ENCODE peak calls at places on chromosomes 13 and 19, in four cellular contexts. One of them, this sample, is unnamed.
A peak's percentile ranks its signal among the peaks of the same experiment; 100 is the strongest.

GRCh38 chr13:50905256-50905655 is 4.3 kb upstream of the RNASEH2B start:
- DNase-seq in IMR-90: no peak
- DNase-seq in mesenchymal stem cell: no peak
- DNase-seq in H1: no peak
- DNase-seq in this sample: no peak

GRCh38 chr13:53953205-53953604 is 924.6 kb downstream of the OLFM4 start:
- DNase-seq in IMR-90: no peak
- DNase-seq in mesenchymal stem cell: no peak
- DNase-seq in H1: no peak
- DNase-seq in this sample: no peak

GRCh38 chr19:39030854-39031367 is 1.4 kb downstream of the FBXO27 start:
- DNase-seq in IMR-90: no peak
- DNase-seq in mesenchymal stem cell: no peak
- DNase-seq in H1: no peak
- DNase-seq in this sample: peak; percentile 8

GRCh38 chr13:94433055-94433947 is 46.2 kb downstream of the DCT start:
- DNase-seq in IMR-90: no peak
- DNase-seq in mesenchymal stem cell: no peak
- DNase-seq in H1: peak; percentile 46
- DNase-seq in this sample: no peak

GRCh38 chr19:14473915-14474578 is 1.1 kb downstream of the PTGER1 start:
- DNase-seq in IMR-90: no peak
- DNase-seq in mesenchymal stem cell: no peak
- DNase-seq in H1: peak; percentile 47
- DNase-seq in this sample: no peak

GRCh38 chr19:42323852-42324654 is 1.4 kb upstream of the MEGF8 start:
- DNase-seq in IMR-90: no peak
- DNase-seq in mesenchymal stem cell: no peak
- DNase-seq in H1: peak; percentile 72
- DNase-seq in this sample: no peak

GRCh38 chr13:27295096-27295495 is 24.5 kb downstream of the RASL11A start:
- DNase-seq in IMR-90: no peak
- DNase-seq in mesenchymal stem cell: no peak
- DNase-seq in H1: no peak
- DNase-seq in this sample: no peak

GRCh38 chr13:26967119-26968038 is 204.2 kb downstream of the USP12 start:
- DNase-seq in IMR-90: no peak
- DNase-seq in mesenchymal stem cell: peak; percentile 63
- DNase-seq in H1: no peak
- DNase-seq in this sample: no peak

GRCh38 chr19:18157465-18158063 is 4.6 kb downstream of the PIK3R2 start:
- DNase-seq in IMR-90: no peak
- DNase-seq in mesenchymal stem cell: no peak
- DNase-seq in H1: peak; percentile 62
- DNase-seq in this sample: no peak

GRCh38 chr13:38758278-38758677 is 71.4 kb downstream of the FREM2 start:
- DNase-seq in IMR-90: no peak
- DNase-seq in mesenchymal stem cell: no peak
- DNase-seq in H1: no peak
- DNase-seq in this sample: no peak

GRCh38 chr13:105202384-105202783 is 1333.1 kb downstream of the EFNB2 start:
- DNase-seq in IMR-90: peak; percentile 47
- DNase-seq in mesenchymal stem cell: peak; percentile 51
- DNase-seq in H1: no peak
- DNase-seq in this sample: peak; percentile 14

GRCh38 chr13:40609972-40610726 is 56.3 kb downstream of the FOXO1 start:
- DNase-seq in IMR-90: no peak
- DNase-seq in mesenchymal stem cell: no peak
- DNase-seq in H1: no peak
- DNase-seq in this sample: no peak

GRCh38 chr13:28022848-28023518 is 34.5 kb upstream of the URAD start:
- DNase-seq in IMR-90: peak; percentile 46
- DNase-seq in mesenchymal stem cell: no peak
- DNase-seq in H1: peak; percentile 58
- DNase-seq in this sample: peak; percentile 12

GRCh38 chr13:24116103-24116502 is 44.4 kb upstream of the SPATA13 start:
- DNase-seq in IMR-90: no peak
- DNase-seq in mesenchymal stem cell: peak; percentile 27
- DNase-seq in H1: no peak
- DNase-seq in this sample: no peak

GRCh38 chr13:60134376-60134775 is 29.4 kb downstream of the DIAPH3 start:
- DNase-seq in IMR-90: no peak
- DNase-seq in mesenchymal stem cell: peak; percentile 24
- DNase-seq in H1: no peak
- DNase-seq in this sample: no peak

GRCh38 chr19:54172764-54173699 is at the start of gene TMC4:
- DNase-seq in IMR-90: no peak
- DNase-seq in mesenchymal stem cell: peak; percentile 48
- DNase-seq in H1: peak; percentile 82
- DNase-seq in this sample: no peak

GRCh38 chr19:36051236-36051635 is 2.8 kb downstream of the THAP8 start:
- DNase-seq in IMR-90: no peak
- DNase-seq in mesenchymal stem cell: no peak
- DNase-seq in H1: peak; percentile 66
- DNase-seq in this sample: no peak

GRCh38 chr13:104779311-104779710 is 1713.1 kb upstream of the SLC10A2 start:
- DNase-seq in IMR-90: peak; percentile 64
- DNase-seq in mesenchymal stem cell: peak; percentile 28
- DNase-seq in H1: no peak
- DNase-seq in this sample: peak; percentile 4

GRCh38 chr19:41758846-41759245 is 3.5 kb downstream of the CEACAM6 start:
- DNase-seq in IMR-90: no peak
- DNase-seq in mesenchymal stem cell: no peak
- DNase-seq in H1: no peak
- DNase-seq in this sample: no peak

GRCh38 chr13:103730407-103730806 is 664.2 kb upstream of the SLC10A2 start:
- DNase-seq in IMR-90: no peak
- DNase-seq in mesenchymal stem cell: no peak
- DNase-seq in H1: no peak
- DNase-seq in this sample: no peak

GRCh38 chr13:36904219-36904618 is 15.8 kb downstream of the SMAD9 start:
- DNase-seq in IMR-90: no peak
- DNase-seq in mesenchymal stem cell: no peak
- DNase-seq in H1: no peak
- DNase-seq in this sample: no peak

GRCh38 chr13:37144661-37145060 is 39.2 kb upstream of the CSNK1A1L start:
- DNase-seq in IMR-90: peak; percentile 66
- DNase-seq in mesenchymal stem cell: no peak
- DNase-seq in H1: no peak
- DNase-seq in this sample: no peak

GRCh38 chr13:52348983-52349780 is 56.8 kb downstream of the THSD1 start:
- DNase-seq in IMR-90: peak; percentile 85
- DNase-seq in mesenchymal stem cell: peak; percentile 28
- DNase-seq in H1: no peak
- DNase-seq in this sample: no peak

GRCh38 chr13:49580980-49581680 is 4.2 kb downstream of the RCBTB1 start:
- DNase-seq in IMR-90: no peak
- DNase-seq in mesenchymal stem cell: no peak
- DNase-seq in H1: no peak
- DNase-seq in this sample: no peak

GRCh38 chr19:44648536-44649370 is 5.0 kb downstream of the PVR start:
- DNase-seq in IMR-90: peak; percentile 68
- DNase-seq in mesenchymal stem cell: peak; percentile 56
- DNase-seq in H1: no peak
- DNase-seq in this sample: no peak

GRCh38 chr19:16888629-16889371 is at the start of gene F2RL3:
- DNase-seq in IMR-90: peak; percentile 22
- DNase-seq in mesenchymal stem cell: peak; percentile 99
- DNase-seq in H1: no peak
- DNase-seq in this sample: no peak

GRCh38 chr13:33999830-34000605 is 182.1 kb downstream of the RFC3 start:
- DNase-seq in IMR-90: no peak
- DNase-seq in mesenchymal stem cell: no peak
- DNase-seq in H1: no peak
- DNase-seq in this sample: no peak

GRCh38 chr19:43522929-43523328 is 4.1 kb downstream of the ETHE1 start:
- DNase-seq in IMR-90: no peak
- DNase-seq in mesenchymal stem cell: no peak
- DNase-seq in H1: no peak
- DNase-seq in this sample: no peak

GRCh38 chr13:30739646-30740642 is 4.6 kb downstream of the ALOX5AP start:
- DNase-seq in IMR-90: peak; percentile 95
- DNase-seq in mesenchymal stem cell: peak; percentile 93
- DNase-seq in H1: no peak
- DNase-seq in this sample: no peak

GRCh38 chr13:110309661-110310524 is 2.8 kb downstream of the COL4A2 start:
- DNase-seq in IMR-90: no peak
- DNase-seq in mesenchymal stem cell: no peak
- DNase-seq in H1: no peak
- DNase-seq in this sample: no peak
- H3K4me2 ChIP-seq in IMR-90: peak overlapping the region; percentile 93
- H3K4me2 ChIP-seq in mesenchymal stem cell: peak overlapping the region; percentile 69
- H3K4me2 ChIP-seq in H1: no peak overlapping the region
- H3K4me2 ChIP-seq in this sample: no peak overlapping the region

GRCh38 chr19:12484371-12485322 is at the start of gene ZNF709:
- DNase-seq in IMR-90: peak; percentile 77
- DNase-seq in mesenchymal stem cell: peak; percentile 87
- DNase-seq in H1: peak; percentile 98
- DNase-seq in this sample: peak; percentile 96
- H3K14ac ChIP-seq in IMR-90: peak within 1 kb of the TSS; percentile 69
- H3K14ac ChIP-seq in mesenchymal stem cell: peak within 1 kb of the TSS; percentile 70
- H3K14ac ChIP-seq in H1: no peak within 1 kb of the TSS
- H3K14ac ChIP-seq in this sample: peak within 1 kb of the TSS; percentile 89

GRCh38 chr19:49145485-49146407 is 9.4 kb downstream of the HRC start:
- DNase-seq in IMR-90: peak; percentile 71
- DNase-seq in mesenchymal stem cell: peak; percentile 83
- DNase-seq in H1: peak; percentile 99
- DNase-seq in this sample: peak; percentile 98
- H3K27ac ChIP-seq in IMR-90: no peak overlapping the region
- H3K27ac ChIP-seq in mesenchymal stem cell: no peak overlapping the region
- H3K27ac ChIP-seq in H1: no peak overlapping the region
- H3K27ac ChIP-seq in this sample: peak overlapping the region; percentile 82

DNA sequence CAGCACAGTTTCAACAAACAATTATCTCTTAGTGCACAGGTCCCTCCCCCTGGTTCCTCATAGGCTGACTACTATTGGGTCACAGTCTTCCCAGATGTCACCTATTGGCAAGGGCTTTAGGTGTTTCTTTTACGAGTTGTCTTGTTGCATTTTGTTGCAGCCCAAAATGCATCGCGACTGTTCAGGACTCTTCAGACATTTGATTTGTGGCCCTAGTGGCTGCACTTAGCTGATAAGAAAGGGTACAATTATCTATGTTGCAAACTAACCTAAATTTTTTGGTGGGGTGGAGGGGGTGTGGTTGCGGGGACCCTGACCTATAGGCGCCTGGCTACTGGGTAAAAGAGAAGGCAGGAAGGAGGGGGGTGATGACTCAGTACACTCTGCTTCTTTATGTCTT is 29.1 kb upstream of the ZNF714 start:
- DNase-seq in IMR-90: no peak
- DNase-seq in mesenchymal stem cell: no peak
- DNase-seq in H1: no peak
- DNase-seq in this sample: no peak
- H3K4me2 ChIP-seq in IMR-90: no peak overlapping the region
- H3K4me2 ChIP-seq in mesenchymal stem cell: no peak overlapping the region
- H3K4me2 ChIP-seq in H1: no peak overlapping the region
- H3K4me2 ChIP-seq in this sample: no peak overlapping the region

DNA sequence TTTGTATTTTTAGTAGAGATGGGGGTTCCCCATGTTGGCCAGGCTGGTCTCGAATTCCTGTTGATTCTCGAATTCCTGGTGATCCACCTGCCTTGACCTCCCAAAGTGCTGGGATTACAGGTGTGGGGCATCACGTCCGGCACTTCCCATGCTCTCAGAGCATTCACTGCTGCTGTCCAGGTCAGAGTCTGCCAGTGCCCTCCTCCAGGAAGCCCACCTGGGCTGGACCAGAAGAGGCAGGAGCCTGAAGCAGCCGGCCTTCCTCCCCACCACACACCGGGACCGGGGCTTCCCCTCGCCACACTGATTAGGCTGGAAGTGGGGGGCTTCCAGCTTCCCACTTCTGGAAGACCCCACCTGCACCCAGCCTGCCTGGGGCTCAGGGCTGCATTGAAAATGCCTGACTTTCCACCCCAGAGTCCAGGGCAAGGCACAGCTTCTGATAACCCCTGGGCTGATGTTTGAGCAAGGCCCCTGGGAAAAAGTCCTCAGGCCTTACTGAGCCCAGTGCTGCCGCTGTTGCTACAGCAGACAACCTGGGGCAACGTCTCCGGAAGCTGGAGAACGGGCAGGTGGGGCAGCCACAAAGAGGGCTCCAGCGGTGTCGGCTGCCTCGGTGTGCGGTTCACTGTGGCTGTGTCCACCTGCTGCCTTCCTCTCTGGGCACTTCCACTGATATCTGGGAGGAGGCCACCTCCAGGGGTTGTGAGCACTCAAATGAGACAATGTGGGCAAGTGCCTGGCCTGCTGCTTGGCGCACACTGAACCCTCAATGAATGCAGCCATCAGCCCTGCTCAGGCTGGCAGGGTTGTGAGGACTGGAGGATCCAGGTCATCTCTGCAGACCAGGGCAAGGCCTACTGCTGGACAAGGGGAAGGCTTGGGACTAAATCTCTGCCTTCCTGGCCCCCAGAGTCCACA is 22.6 kb downstream of the CEBPA start:
- DNase-seq in IMR-90: no peak
- DNase-seq in mesenchymal stem cell: no peak
- DNase-seq in H1: no peak
- DNase-seq in this sample: no peak
- H3K14ac ChIP-seq in IMR-90: no peak overlapping the region
- H3K14ac ChIP-seq in mesenchymal stem cell: no peak overlapping the region
- H3K14ac ChIP-seq in H1: no peak overlapping the region
- H3K14ac ChIP-seq in this sample: peak overlapping the region; percentile 47